ENCODE peak calls at places on chromosome 16, in four cellular contexts. V is H1, L is GM12878, Q is SK-N-SH. G is an unnamed sample.
A peak's percentile ranks its signal among the peaks of the same experiment; 100 is the strongest.

GRCh38 chr16:67931712-67932461 is at the start of gene CTRL:
- DNase-seq in V (no peak), L (no peak), Q (no peak), G (peak; percentile 45)

GRCh38 chr16:68506331-68507053 is 32.6 kb upstream of the ZFP90 start:
- DNase-seq in V (no peak), L (no peak), Q (no peak), G (no peak)

GRCh38 chr16:66188786-66189725 is 177.4 kb upstream of the CDH5 start:
- DNase-seq in V (no peak), L (no peak), Q (no peak), G (no peak)

GRCh38 chr16:65634291-65634690 is 512.4 kb upstream of the CDH11 start:
- DNase-seq in V (no peak), L (no peak), Q (peak; percentile 8), G (no peak)

GRCh38 chr16:52597772-52598483 is 51.0 kb upstream of the TOX3 start:
- DNase-seq in V (no peak), L (no peak), Q (no peak), G (peak; percentile 99)

GRCh38 chr16:48542020-48542473 is 67.9 kb downstream of the N4BP1 start:
- DNase-seq in V (no peak), L (no peak), Q (peak; percentile 78), G (no peak)

GRCh38 chr16:85348921-85349334 is 236.7 kb upstream of the CIBAR2 start:
- DNase-seq in V (no peak), L (no peak), Q (peak; percentile 86), G (no peak)

GRCh38 chr16:25692307-25692706 is 548 bp downstream of the HS3ST4 start:
- DNase-seq in V (no peak), L (no peak), Q (peak; percentile 35), G (no peak)

GRCh38 chr16:4852221-4852872 is 5.1 kb downstream of the UBN1 start:
- DNase-seq in V (no peak), L (no peak), Q (no peak), G (no peak)

GRCh38 chr16:51431517-51432241 is 280.6 kb upstream of the SALL1 start:
- DNase-seq in V (no peak), L (no peak), Q (peak; percentile 2), G (no peak)

GRCh38 chr16:48444574-48444973 is 59.4 kb upstream of the SIAH1 start:
- DNase-seq in V (no peak), L (no peak), Q (no peak), G (no peak)

GRCh38 chr16:89693289-89693731 is 6.8 kb downstream of the CDK10 start:
- DNase-seq in V (no peak), L (no peak), Q (no peak), G (no peak)

GRCh38 chr16:50547944-50548658 is at the start of gene NKD1:
- DNase-seq in V (no peak), L (no peak), Q (peak; percentile 97), G (peak; percentile 84)

GRCh38 chr16:68528686-68529379 is 10.3 kb upstream of the ZFP90 start:
- DNase-seq in V (peak; percentile 74), L (peak; percentile 39), Q (peak; percentile 89), G (peak; percentile 85)

GRCh38 chr16:68332411-68333121 is 21.7 kb downstream of the PRMT7 start:
- DNase-seq in V (no peak), L (no peak), Q (peak; percentile 38), G (peak; percentile 88)

GRCh38 chr16:56343661-56344517 is 81.5 kb downstream of the AMFR start:
- DNase-seq in V (no peak), L (no peak), Q (no peak), G (no peak)

GRCh38 chr16:57256601-57257395 is 11.7 kb downstream of the ARL2BP start:
- DNase-seq in V (no peak), L (no peak), Q (no peak), G (no peak)

GRCh38 chr16:56988948-56989945 is at the start of gene NLRC5:
- DNase-seq in V (no peak), L (no peak), Q (peak; percentile 91), G (peak; percentile 52)

GRCh38 chr16:52068447-52069074 is 478.4 kb downstream of the TOX3 start:
- DNase-seq in V (peak; percentile 3), L (no peak), Q (peak; percentile 1), G (peak; percentile 35)

GRCh38 chr16:30054959-30055553 is 10.5 kb upstream of the ALDOA start:
- DNase-seq in V (no peak), L (no peak), Q (peak; percentile 56), G (peak; percentile 62)

GRCh38 chr16:48284772-48285409 is 37.6 kb upstream of the ABCC11 start:
- DNase-seq in V (no peak), L (peak; percentile 25), Q (no peak), G (no peak)

GRCh38 chr16:71287903-71288302 is 1.3 kb downstream of the CMTR2 start:
- DNase-seq in V (no peak), L (no peak), Q (no peak), G (no peak)

GRCh38 chr16:1542533-1542932 is 9.1 kb downstream of the TMEM204 start:
- DNase-seq in V (no peak), L (no peak), Q (no peak), G (no peak)

GRCh38 chr16:1539720-1540555 is 6.5 kb downstream of the TMEM204 start:
- DNase-seq in V (no peak), L (no peak), Q (no peak), G (no peak)

GRCh38 chr16:1540556-1540855 is 7.0 kb downstream of the TMEM204 start:
- DNase-seq in V (no peak), L (no peak), Q (no peak), G (no peak)

GRCh38 chr16:1542166-1542500 is 8.7 kb downstream of the TMEM204 start:
- DNase-seq in V (no peak), L (no peak), Q (no peak), G (no peak)

DNA sequence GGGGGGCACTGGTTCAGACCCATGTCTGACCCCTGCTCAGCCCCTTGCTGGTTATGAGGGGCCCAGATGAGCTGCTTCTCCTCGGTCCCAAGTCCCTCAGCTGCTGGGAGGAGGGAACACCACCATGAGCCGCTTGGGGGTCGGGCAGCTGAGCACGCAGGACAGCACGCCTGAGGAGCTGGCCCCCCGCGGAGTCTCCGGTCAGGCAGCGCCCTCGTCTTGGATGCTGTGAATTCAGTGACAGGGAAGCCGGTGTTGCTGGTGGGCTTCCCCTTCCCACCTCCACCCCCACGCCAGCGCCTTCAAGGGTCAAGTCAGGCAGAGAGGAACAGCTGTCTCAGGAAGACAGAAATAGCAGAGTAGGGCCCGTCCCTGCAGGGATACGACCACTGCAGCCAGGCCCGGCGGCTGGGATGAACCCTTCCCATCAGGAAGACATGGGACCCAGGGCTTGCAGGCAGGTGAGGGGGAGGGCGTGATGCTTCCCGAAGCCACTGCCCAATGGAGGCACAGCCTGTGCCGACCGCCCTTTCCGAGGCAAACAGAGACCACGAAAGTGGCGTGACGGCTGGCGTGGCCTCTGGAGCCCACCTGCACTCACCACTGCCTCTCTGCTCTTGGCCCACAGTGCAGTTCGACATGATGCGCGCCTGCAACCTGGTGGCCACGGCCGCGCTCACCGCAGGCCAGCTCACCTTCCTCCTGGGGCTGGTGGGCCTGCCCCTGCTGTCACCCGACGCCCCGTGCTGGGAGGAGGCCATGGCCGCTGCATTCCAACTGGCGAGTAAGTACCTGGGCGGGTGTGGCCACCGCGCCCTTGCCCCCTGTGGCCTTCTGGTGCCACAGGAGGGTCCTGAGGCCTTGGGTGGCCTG is 8.1 kb downstream of the TMEM204 start:
- DNase-seq in V (no peak), L (no peak), Q (no peak), G (no peak)
- TF ChIP-seq TCF12 in V (no peak), L (no peak), Q (no peak), G (no peak)

GRCh38 chr16:10556240-10556639 is 24.2 kb downstream of the EMP2 start:
- DNase-seq in V (no peak), L (no peak), Q (no peak), G (no peak)

GRCh38 chr16:10561001-10561400 is 19.4 kb downstream of the EMP2 start:
- DNase-seq in V (no peak), L (no peak), Q (no peak), G (no peak)

GRCh38 chr16:10557750-10558149 is 22.6 kb downstream of the EMP2 start:
- DNase-seq in V (no peak), L (no peak), Q (no peak), G (no peak)

GRCh38 chr16:10558746-10559641 is 21.4 kb downstream of the EMP2 start:
- DNase-seq in V (no peak), L (no peak), Q (no peak), G (no peak)

DNA sequence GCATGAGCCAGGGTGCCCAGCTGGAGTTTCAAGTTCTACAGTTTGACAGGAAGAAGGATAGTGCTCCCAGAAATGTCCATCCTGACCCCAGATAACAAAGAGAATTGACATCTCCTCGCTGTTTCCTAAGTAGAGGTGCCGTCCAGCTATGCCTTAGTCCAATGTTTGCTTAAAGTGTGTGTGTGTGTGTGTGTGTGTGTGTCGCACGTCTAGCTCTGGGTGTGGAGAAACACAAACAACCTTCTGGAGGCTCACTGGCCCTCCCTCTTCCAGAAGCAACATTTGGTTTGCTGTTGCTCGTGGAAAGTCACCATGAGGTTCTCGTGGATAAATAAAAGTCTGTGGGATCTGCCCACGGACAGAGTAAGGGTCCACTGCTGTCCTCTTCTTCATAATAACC is 22.1 kb downstream of the EMP2 start:
- DNase-seq in V (no peak), L (no peak), Q (no peak), G (no peak)
- TF ChIP-seq TCF12 in V (no peak), L (no peak), Q (no peak), G (no peak)

GRCh38 chr16:2025878-2026460 is 733 bp upstream of the NHERF2 start:
- DNase-seq in V (no peak), L (no peak), Q (no peak), G (no peak)

GRCh38 chr16:2027024-2028010 is 615 bp downstream of the NHERF2 start:
- DNase-seq in V (no peak), L (no peak), Q (peak; percentile 72), G (peak; percentile 42)

GRCh38 chr16:2028146-2028545 is 1.4 kb downstream of the NHERF2 start:
- DNase-seq in V (no peak), L (no peak), Q (no peak), G (no peak)

GRCh38 chr16:2025251-2025650 is 1.5 kb upstream of the NHERF2 start:
- DNase-seq in V (no peak), L (no peak), Q (no peak), G (no peak)

GRCh38 chr16:2026461-2027023 is at the start of gene NHERF2:
- DNase-seq in V (no peak), L (no peak), Q (peak; percentile 90), G (no peak)
- TF ChIP-seq TCF12 in V (no peak), L (no peak), Q (no peak), G (no peak)

GRCh38 chr16:86639354-86639753 is 61.0 kb downstream of the FOXL1 start:
- DNase-seq in V (no peak), L (no peak), Q (no peak), G (no peak)

GRCh38 chr16:86640265-86640843 is 62.0 kb downstream of the FOXL1 start:
- DNase-seq in V (no peak), L (no peak), Q (no peak), G (no peak)

GRCh38 chr16:86643661-86644060 is 65.3 kb downstream of the FOXL1 start:
- DNase-seq in V (no peak), L (no peak), Q (no peak), G (no peak)

GRCh38 chr16:86638642-86639041 is 60.3 kb downstream of the FOXL1 start:
- DNase-seq in V (no peak), L (no peak), Q (no peak), G (no peak)

DNA sequence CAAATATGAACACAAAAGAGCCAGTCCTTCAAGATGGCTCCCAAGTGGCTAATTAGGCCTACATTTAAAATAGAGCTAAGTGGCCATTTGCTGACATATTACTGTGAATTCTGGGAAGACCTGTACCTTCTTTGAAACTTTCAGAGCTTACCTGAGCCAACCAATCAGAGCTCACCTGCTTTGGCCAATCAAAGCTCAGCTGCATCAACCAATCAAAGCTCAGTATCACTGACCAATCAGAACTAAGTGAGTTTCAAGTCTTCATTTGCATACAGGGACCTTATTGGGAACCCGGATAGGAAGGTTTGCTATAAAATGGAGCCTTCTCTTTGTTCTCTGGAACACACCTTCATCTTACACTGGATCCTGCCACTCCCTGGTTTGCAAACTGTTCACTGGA is 63.7 kb downstream of the FOXL1 start:
- DNase-seq in V (no peak), L (no peak), Q (no peak), G (no peak)
- TF ChIP-seq TCF12 in V (no peak), L (no peak), Q (no peak), G (no peak)

G was measured in HepG2.